ENCODE peak calls at places on chromosomes 7 and 10, in seven cellular contexts. Q is HT1080; N is germinal center; W is retinal pigment epithelial cell; Y is activated CD4-positive, alpha-beta T cell treated with anti-CD3 and anti-CD28 coated beads for 48 hours; K is EL; X is occipital lobe. A is an unnamed sample.

GRCh38 chr7:18860226-18860625 is 257.2 kb downstream of the TWIST1 start:
- DNase-seq in X (no peak), W (no peak), Y (no peak), N (no peak), Q (no peak), K (no peak), A (no peak)

GRCh38 chr10:100518761-100519241 is 860 bp downstream of the SEC31B start:
- DNase-seq in N (peak; percentile 40), Y (peak; percentile 70), X (peak; percentile 53), W (no peak), K (peak; percentile 70), Q (peak; percentile 64), A (peak; percentile 70)

GRCh38 chr10:124991872-124992271 is 49.9 kb downstream of the ZRANB1 start:
- DNase-seq in N (no peak), X (no peak), Y (no peak), K (no peak), Q (no peak), W (no peak), A (no peak)

GRCh38 chr7:131895541-131896173 is 339.2 kb upstream of the PODXL start:
- DNase-seq in X (no peak), N (no peak), K (peak; percentile 95), W (peak; percentile 79), Q (peak; percentile 100), Y (no peak), A (peak; percentile 70)

GRCh38 chr10:132971448-132972148 is 29.2 kb upstream of the CFAP46 start:
- DNase-seq in N (no peak), X (no peak), K (no peak), Y (no peak), Q (no peak), W (no peak), A (no peak)

GRCh38 chr7:97018126-97018601 is 6.5 kb downstream of the DLX5 start:
- DNase-seq in X (no peak), W (no peak), Y (no peak), N (no peak), Q (no peak), K (no peak), A (no peak)

GRCh38 chr10:128233422-128233821 is 107.2 kb upstream of the MKI67 start:
- DNase-seq in K (no peak), Y (no peak), N (no peak), X (no peak), Q (no peak), W (no peak), A (no peak)

GRCh38 chr7:73707045-73707631 is 12.3 kb downstream of the STX1A start:
- DNase-seq in Q (peak; percentile 96), Y (no peak), W (no peak), X (peak; percentile 42), N (peak; percentile 70), K (no peak), A (no peak)

GRCh38 chr7:102451371-102452054 is 13.2 kb downstream of the ALKBH4 start:
- DNase-seq in Y (no peak), X (no peak), W (no peak), K (peak; percentile 41), Q (no peak), N (no peak), A (no peak)

GRCh38 chr7:2145835-2146580 is 86.7 kb downstream of the MAD1L1 start:
- DNase-seq in Y (no peak), K (no peak), N (no peak), W (no peak), X (no peak), Q (no peak), A (no peak)

GRCh38 chr7:2974093-2974819 is 69.4 kb downstream of the CARD11 start:
- DNase-seq in K (no peak), W (no peak), N (no peak), X (no peak), Q (no peak), Y (no peak), A (no peak)

GRCh38 chr10:64708920-64709681 is 1187.9 kb downstream of the REEP3 start:
- DNase-seq in Q (peak; percentile 65), N (no peak), W (no peak), Y (no peak), K (no peak), X (no peak), A (no peak)

GRCh38 chr7:102117743-102118142 is 168.9 kb upstream of the SH2B2 start:
- DNase-seq in Q (peak; percentile 27), Y (no peak), X (no peak), N (no peak), K (peak; percentile 95), W (no peak), A (peak; percentile 91)

GRCh38 chr10:99236627-99237309 is 1.1 kb upstream of the HPSE2 start:
- DNase-seq in X (no peak), Q (no peak), N (no peak), W (no peak), K (no peak), Y (no peak), A (no peak)

GRCh38 chr7:90461216-90461615 is 8.2 kb upstream of the PTTG1IP2 start:
- DNase-seq in K (no peak), Y (no peak), X (no peak), W (no peak), N (no peak), Q (no peak), A (peak; percentile 18)

GRCh38 chr7:117393781-117394180 is 33.5 kb downstream of the ASZ1 start:
- DNase-seq in N (no peak), K (no peak), X (no peak), W (no peak), Q (no peak), Y (no peak), A (no peak)

GRCh38 chr10:99523251-99523773 is 9.4 kb upstream of the NKX2-3 start:
- DNase-seq in N (no peak), Q (no peak), K (no peak), W (no peak), X (no peak), Y (no peak), A (no peak)

GRCh38 chr7:520503-521161 is 986 bp upstream of the PDGFA start:
- DNase-seq in N (no peak), W (no peak), K (no peak), Y (no peak), Q (no peak), X (no peak), A (no peak)

GRCh38 chr7:46855851-46856250 is 726.1 kb downstream of the TNS3 start:
- DNase-seq in N (no peak), X (no peak), K (peak; percentile 26), Q (no peak), W (no peak), Y (no peak), A (no peak)

GRCh38 chr7:35909870-35910357 is 109.1 kb downstream of the SEPTIN7 start:
- DNase-seq in Y (no peak), Q (no peak), N (no peak), W (no peak), X (no peak), K (no peak), A (no peak)

GRCh38 chr7:106871793-106872571 is 6.9 kb downstream of the PIK3CG start:
- DNase-seq in X (no peak), Q (no peak), W (no peak), Y (no peak), N (no peak), K (no peak), A (no peak)

GRCh38 chr7:117666019-117666418 is 186.2 kb downstream of the CFTR start:
- DNase-seq in K (peak; percentile 59), X (no peak), Y (no peak), W (peak; percentile 68), Q (peak; percentile 65), N (no peak), A (peak; percentile 83)

GRCh38 chr10:71611131-71611530 is 108.4 kb downstream of the C10orf105 start:
- DNase-seq in Y (no peak), W (no peak), X (peak; percentile 18), K (no peak), N (no peak), Q (no peak), A (no peak)